ENCODE peak calls at places on chromosome 1, in four cellular contexts. G is right atrium auricular region, C is Panc1, B is posterior cingulate gyrus. O is an unnamed sample.

GRCh38 chr1:21864730-21865129 is 52.7 kb downstream of the LDLRAD2 start:
- DNase-seq in B (no peak), C (no peak), G (no peak), O (no peak)

GRCh38 chr1:175114996-175115395 is 47.4 kb downstream of the TNN start:
- DNase-seq in C (no peak), G (no peak), B (no peak), O (no peak)

GRCh38 chr1:186953876-186954275 is 125.1 kb downstream of the PLA2G4A start:
- DNase-seq in B (no peak), C (no peak), G (no peak), O (no peak)

GRCh38 chr1:193213998-193214397 is 27.6 kb upstream of the B3GALT2 start:
- DNase-seq in B (no peak), C (no peak), G (no peak), O (no peak)

GRCh38 chr1:2237773-2238172 is 9.7 kb downstream of the SKI start:
- DNase-seq in B (no peak), G (no peak), C (no peak), O (no peak)

GRCh38 chr1:81327103-81327728 is 473.5 kb upstream of the ADGRL2 start:
- DNase-seq in C (no peak), B (no peak), G (no peak), O (no peak)

GRCh38 chr1:18703041-18703621 is 72.5 kb downstream of the PAX7 start:
- DNase-seq in G (no peak), C (no peak), B (no peak), O (no peak)

GRCh38 chr1:91706140-91706957 is 179.6 kb downstream of the TGFBR3 start:
- DNase-seq in B (no peak), G (no peak), C (no peak), O (no peak)

GRCh38 chr1:216576246-216576645 is 147.0 kb downstream of the ESRRG start:
- DNase-seq in G (no peak), C (no peak), B (no peak), O (no peak)

GRCh38 chr1:171716620-171717019 is 25.2 kb downstream of the VAMP4 start:
- DNase-seq in B (no peak), G (no peak), C (no peak), O (no peak)

GRCh38 chr1:21655748-21656147 is 13.4 kb downstream of the RAP1GAP start:
- DNase-seq in G (no peak), C (no peak), B (no peak), O (no peak)

GRCh38 chr1:29397256-29397590 is 160.9 kb downstream of the PTPRU start:
- DNase-seq in C (no peak), G (peak; percentile 42), B (no peak), O (no peak)

GRCh38 chr1:84141177-84142003 is 2.7 kb upstream of the PRKACB start:
- DNase-seq in C (no peak), G (no peak), B (no peak), O (no peak)

GRCh38 chr1:108643492-108644333 is 17.2 kb downstream of the HENMT1 start:
- DNase-seq in G (no peak), B (no peak), C (no peak), O (peak; percentile 58)

GRCh38 chr1:190602325-190602724 is 124.7 kb upstream of the BRINP3 start:
- DNase-seq in G (no peak), B (no peak), C (no peak), O (no peak)

GRCh38 chr1:113096493-113096892 is 23.5 kb downstream of the LRIG2 start:
- DNase-seq in B (no peak), C (no peak), G (no peak), O (no peak)